ENCODE peak calls at places on chromosomes 13 and 19, in seven cellular contexts. T is activated effector memory CD4-positive, alpha-beta T cell treated with Interleukin-2 at 50 U/mL for 16 hours; F is SW 1271; H is astrocyte of the hippocampus; D is skeletal muscle cell; P is activated naive CD8-positive, alpha-beta T cell treated with anti-CD3 and anti-CD28 coated beads, Interleukin-2, amount 50 U/mL, for 24 hours; A is stomach. C is an unnamed sample.

GRCh38 chr13:75236774-75237173 is 245.2 kb downstream of the TBC1D4 start:
- DNase-seq in T (no peak), F (no peak), H (no peak), D (no peak), P (no peak), A (no peak), C (no peak)

GRCh38 chr19:56133858-56134654 is 7.0 kb upstream of the ZNF444 start:
- DNase-seq in T (no peak), F (no peak), H (no peak), D (no peak), P (no peak), A (no peak), C (no peak)

GRCh38 chr19:704447-704741 is 4.3 kb upstream of the PALM start:
- DNase-seq in T (no peak), F (no peak), H (no peak), D (no peak), P (no peak), A (no peak), C (no peak)

GRCh38 chr19:4877753-4878490 is 10.5 kb upstream of the PLIN3 start:
- DNase-seq in T (no peak), F (no peak), H (peak), D (peak), P (peak), A (peak), C (no peak)

GRCh38 chr19:7902796-7903243 is 857 bp upstream of the MAP2K7 start:
- DNase-seq in T (no peak), F (peak), H (no peak), D (no peak), P (no peak), A (no peak), C (no peak)

GRCh38 chr13:98576215-98576945 is 527 bp downstream of the STK24 start:
- DNase-seq in T (peak), F (no peak), H (peak), D (no peak), P (peak), A (peak), C (no peak)

GRCh38 chr19:48511800-48512503 is at the start of gene LMTK3:
- DNase-seq in T (peak), F (peak), H (peak), D (no peak), P (peak), A (no peak), C (no peak)

GRCh38 chr19:15779756-15780476 is 7.5 kb upstream of the OR10H5 start:
- DNase-seq in T (no peak), F (no peak), H (peak), D (no peak), P (no peak), A (peak), C (no peak)

GRCh38 chr19:38974599-38975213 is 836 bp downstream of the FBXO17 start:
- DNase-seq in T (no peak), F (no peak), H (no peak), D (no peak), P (no peak), A (no peak), C (no peak)

GRCh38 chr13:27200413-27201066 is 28.9 kb upstream of the USP12 start:
- DNase-seq in T (no peak), F (no peak), H (no peak), D (no peak), P (no peak), A (no peak), C (no peak)

GRCh38 chr13:42333613-42334328 is 61.8 kb downstream of the AKAP11 start:
- DNase-seq in T (no peak), F (peak), H (peak), D (peak), P (no peak), A (no peak), C (no peak)

C was measured in HS-27A.